ENCODE peak calls at places on chromosomes 4 and X, in six cellular contexts. One of them, this sample, is unnamed.

GRCh38 chrX:68462653-68463052 is 29.4 kb upstream of the OPHN1 start:
- DNase-seq in Right ventricle myocardium superior: no peak
- DNase-seq in endothelial cell: peak
- DNase-seq in lung microvascular endothelial cell: peak
- DNase-seq in iris pigment epithelial cell: peak
- DNase-seq in KG1: no peak
- DNase-seq in this sample: no peak

GRCh38 chr4:102640669-102641068 is 120.1 kb downstream of the MANBA start:
- DNase-seq in endothelial cell: no peak
- DNase-seq in Right ventricle myocardium superior: no peak
- DNase-seq in iris pigment epithelial cell: peak
- DNase-seq in KG1: no peak
- DNase-seq in lung microvascular endothelial cell: peak
- DNase-seq in this sample: no peak

GRCh38 chrX:49001521-49002090 is 458 bp downstream of the GRIPAP1 start:
- DNase-seq in Right ventricle myocardium superior: no peak
- DNase-seq in KG1: no peak
- DNase-seq in lung microvascular endothelial cell: peak
- DNase-seq in endothelial cell: peak
- DNase-seq in iris pigment epithelial cell: peak
- DNase-seq in this sample: peak

GRCh38 chr4:82217986-82218715 is 155.6 kb downstream of the HNRNPD start:
- DNase-seq in lung microvascular endothelial cell: peak
- DNase-seq in Right ventricle myocardium superior: no peak
- DNase-seq in endothelial cell: no peak
- DNase-seq in KG1: no peak
- DNase-seq in iris pigment epithelial cell: peak
- DNase-seq in this sample: no peak

GRCh38 chr4:168651374-168651773 is 154.5 kb downstream of the PALLD start:
- DNase-seq in iris pigment epithelial cell: peak
- DNase-seq in Right ventricle myocardium superior: no peak
- DNase-seq in lung microvascular endothelial cell: no peak
- DNase-seq in endothelial cell: no peak
- DNase-seq in KG1: no peak
- DNase-seq in this sample: no peak

GRCh38 chrX:71017396-71017939 is 50.7 kb downstream of the SNX12 start:
- DNase-seq in iris pigment epithelial cell: peak
- DNase-seq in KG1: no peak
- DNase-seq in lung microvascular endothelial cell: peak
- DNase-seq in endothelial cell: no peak
- DNase-seq in Right ventricle myocardium superior: no peak
- DNase-seq in this sample: no peak

GRCh38 chrX:69028761-69029120 is 136.5 kb downstream of the PJA1 start:
- DNase-seq in endothelial cell: no peak
- DNase-seq in lung microvascular endothelial cell: no peak
- DNase-seq in KG1: no peak
- DNase-seq in Right ventricle myocardium superior: no peak
- DNase-seq in iris pigment epithelial cell: no peak
- DNase-seq in this sample: no peak

GRCh38 chr4:128427832-128428366 is 140.3 kb upstream of the PGRMC2 start:
- DNase-seq in lung microvascular endothelial cell: peak
- DNase-seq in endothelial cell: no peak
- DNase-seq in KG1: no peak
- DNase-seq in iris pigment epithelial cell: peak
- DNase-seq in Right ventricle myocardium superior: no peak
- DNase-seq in this sample: peak

GRCh38 chrX:100353326-100353725 is 56.7 kb downstream of the PCDH19 start:
- DNase-seq in KG1: no peak
- DNase-seq in lung microvascular endothelial cell: no peak
- DNase-seq in iris pigment epithelial cell: no peak
- DNase-seq in endothelial cell: no peak
- DNase-seq in Right ventricle myocardium superior: no peak
- DNase-seq in this sample: no peak

GRCh38 chrX:54479471-54480122 is 16.4 kb downstream of the FGD1 start:
- DNase-seq in KG1: no peak
- DNase-seq in iris pigment epithelial cell: no peak
- DNase-seq in Right ventricle myocardium superior: no peak
- DNase-seq in lung microvascular endothelial cell: no peak
- DNase-seq in endothelial cell: no peak
- DNase-seq in this sample: no peak